ENCODE peak calls at places on chromosomes 4 and X, in eight cellular contexts. O, T, W, Y, Q, I, Z and N are unnamed samples.

GRCh38 chr4:177016541-177017141 is 223.9 kb upstream of the VEGFC start:
- DNase-seq in O (peak; percentile 73), W (no peak), Y (no peak), T (no peak), Q (peak; percentile 14), Z (no peak), I (no peak), N (no peak)

GRCh38 chr4:142809559-142809958 is 36.5 kb downstream of the INPP4B start:
- DNase-seq in Q (no peak), I (no peak), T (no peak), O (no peak), W (no peak), Y (no peak), Z (no peak), N (no peak)

GRCh38 chrX:39018526-39018925 is 217.3 kb downstream of the MID1IP1 start:
- DNase-seq in O (no peak), W (no peak), Y (no peak), Q (no peak), T (no peak), I (no peak), Z (no peak), N (no peak)

GRCh38 chr4:8906991-8907595 is 35.5 kb upstream of the HMX1 start:
- DNase-seq in T (peak; percentile 5), W (no peak), I (no peak), Z (no peak), O (no peak), Y (no peak), Q (no peak), N (no peak)

GRCh38 chr4:40261246-40262078 is 64.6 kb downstream of the RHOH start:
- DNase-seq in T (no peak), O (no peak), I (no peak), Q (no peak), W (no peak), Y (no peak), Z (no peak), N (no peak)

GRCh38 chr4:133775881-133776280 is 425.7 kb downstream of the PABPC4L start:
- DNase-seq in Z (no peak), Y (no peak), T (no peak), I (no peak), O (peak; percentile 74), Q (peak; percentile 54), W (no peak), N (peak; percentile 5)

GRCh38 chrX:132023117-132023895 is at the start of gene STK26:
- DNase-seq in W (peak; percentile 61), T (peak; percentile 79), I (peak; percentile 50), Q (peak; percentile 84), Z (peak; percentile 80), Y (peak; percentile 89), O (peak; percentile 53), N (peak; percentile 4)

GRCh38 chr4:71120831-71121524 is 127.5 kb downstream of the DCK start:
- DNase-seq in W (no peak), I (no peak), O (no peak), Q (no peak), T (no peak), Y (no peak), Z (no peak), N (no peak)

GRCh38 chrX:154458116-154458953 is at the start of gene PLXNA3:
- DNase-seq in W (no peak), Y (peak; percentile 65), Q (peak; percentile 46), O (peak; percentile 30), I (no peak), Z (peak; percentile 74), T (no peak), N (no peak)

GRCh38 chr4:140046037-140046436 is 107.9 kb downstream of the MAML3 start:
- DNase-seq in Q (no peak), W (no peak), O (no peak), Y (no peak), T (no peak), I (peak; percentile 30), Z (no peak), N (no peak)

GRCh38 chr4:6250235-6250983 is 19.2 kb upstream of the WFS1 start:
- DNase-seq in T (no peak), W (no peak), I (peak; percentile 74), O (peak; percentile 32), Q (peak; percentile 85), Z (peak; percentile 84), Y (peak; percentile 77), N (no peak)

GRCh38 chrX:80765226-80765625 is 44.5 kb downstream of the BRWD3 start:
- DNase-seq in W (no peak), Z (no peak), I (no peak), T (no peak), Q (peak; percentile 83), Y (no peak), O (peak; percentile 83), N (peak; percentile 54)

GRCh38 chr4:90113881-90114457 is 13.2 kb upstream of the CCSER1 start:
- DNase-seq in O (peak; percentile 2), Z (no peak), T (no peak), Q (peak; percentile 72), Y (no peak), I (no peak), W (no peak), N (no peak)

GRCh38 chr4:29128810-29129209 is 1591.4 kb upstream of the PCDH7 start:
- DNase-seq in I (no peak), Y (no peak), Q (no peak), W (no peak), O (no peak), T (no peak), Z (no peak), N (no peak)

GRCh38 chr4:29131304-29131703 is 1588.9 kb upstream of the PCDH7 start:
- DNase-seq in O (no peak), Y (peak; percentile 3), Z (no peak), I (no peak), Q (peak; percentile 6), W (no peak), T (no peak), N (no peak)
- H3K4me3 ChIP-seq in O (no peak overlapping the region), Y (no peak overlapping the region), Z (no peak overlapping the region), I (no peak overlapping the region), Q (no peak overlapping the region), W (no peak overlapping the region), T (no peak overlapping the region), N (no peak overlapping the region)

GRCh38 chr4:129926936-129927335 is 831.0 kb downstream of the C4orf33 start:
- DNase-seq in Q (peak; percentile 5), O (no peak), Y (no peak), Z (peak; percentile 18), T (no peak), W (no peak), I (peak; percentile 7), N (no peak)
- TF ChIP-seq CTCF in Q (peak; percentile 39), O (no peak), Y (no peak), Z (peak; percentile 42), T (no peak), W (no peak), I (no peak), N (peak; percentile 17)

DNA sequence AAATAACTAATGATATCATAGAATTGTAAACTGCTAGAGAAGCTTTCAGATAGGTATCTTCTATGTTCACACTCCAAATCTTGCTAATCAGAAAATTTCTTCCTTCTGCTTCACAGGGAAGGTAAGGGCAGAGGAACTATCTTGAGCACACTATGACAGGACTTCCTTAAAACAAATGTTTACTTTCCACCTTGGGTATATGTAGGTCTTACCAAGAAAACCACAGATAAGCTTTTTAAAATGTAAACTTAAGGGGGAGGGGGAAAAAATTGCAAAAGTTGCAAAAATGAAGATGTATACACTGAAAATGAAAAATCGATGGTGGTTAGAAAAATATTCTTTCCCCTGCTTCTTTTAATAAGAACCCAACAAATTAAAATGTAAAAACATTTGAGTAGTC is 30.9 kb downstream of the YTHDC1 start:
- DNase-seq in W (no peak), I (no peak), Z (no peak), Q (no peak), Y (no peak), O (no peak), T (no peak), N (no peak)
- H3K36me3 ChIP-seq in W (peaks cover 77% of the 10 kb centered on the region), I (peaks cover 12% of the 10 kb centered on the region), Z (peaks cover 4% of the 10 kb centered on the region), Q (peaks cover 79% of the 10 kb centered on the region), Y (peaks cover 90% of the 10 kb centered on the region), O (peaks cover 7% of the 10 kb centered on the region), T (no peaks in the 10 kb centered on the region), N (no peaks in the 10 kb centered on the region)

GRCh38 chr4:86586160-86586572 is 7.9 kb upstream of the PTPN13 start:
- DNase-seq in I (no peak), Y (no peak), T (no peak), W (no peak), Q (peak; percentile 74), Z (no peak), O (no peak), N (no peak)
- H3K4me3 ChIP-seq in I (no peak overlapping the region), Y (no peak overlapping the region), T (no peak overlapping the region), W (no peak overlapping the region), Q (no peak overlapping the region), Z (no peak overlapping the region), O (no peak overlapping the region), N (no peak overlapping the region)

DNA sequence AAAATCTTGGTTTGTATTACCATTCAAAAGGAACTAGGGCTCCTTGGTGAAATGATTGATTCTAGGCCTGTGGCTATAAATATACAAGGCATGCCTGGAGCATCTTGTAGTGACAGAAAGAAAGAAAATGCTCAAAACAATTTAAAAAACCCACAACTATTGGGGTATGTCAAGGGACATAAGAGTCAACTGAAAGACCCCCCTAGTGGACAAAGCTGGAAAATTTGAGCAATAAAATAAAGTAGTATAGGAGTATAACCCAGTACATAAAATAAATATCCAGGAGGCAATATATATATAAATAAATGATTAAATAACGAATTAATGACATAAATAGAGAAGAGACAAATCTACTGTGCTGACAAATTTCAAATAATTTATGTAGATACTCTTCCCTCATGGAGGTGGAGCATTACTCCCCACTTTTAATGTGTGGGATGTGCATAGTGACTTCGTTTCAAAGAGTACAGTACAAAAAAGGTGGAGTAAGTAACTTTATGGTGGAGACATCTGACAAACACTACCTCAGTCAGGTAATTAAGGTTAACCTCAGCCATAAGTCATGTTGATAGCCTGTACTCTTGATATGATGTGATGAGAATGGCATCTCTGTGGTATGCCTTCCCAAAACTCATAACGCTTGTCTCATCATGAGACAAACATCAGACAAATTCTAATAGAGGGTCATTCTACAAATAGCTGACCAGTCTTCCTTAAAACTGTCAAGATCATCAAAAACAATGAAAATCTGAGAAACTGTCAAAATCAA is 185.0 kb upstream of the GLRA2 start:
- DNase-seq in Z (no peak), I (no peak), Y (no peak), O (no peak), W (no peak), T (no peak), Q (no peak), N (no peak)
- TF ChIP-seq CTCF in Z (no peak), I (no peak), Y (no peak), O (no peak), W (no peak), T (no peak), Q (peak; percentile 33), N (no peak)

GRCh38 chr4:118814054-118814453 is 21.9 kb downstream of the SEC24D start:
- DNase-seq in O (no peak), Z (no peak), W (no peak), Y (no peak), I (no peak), T (no peak), Q (no peak), N (no peak)
- H3K36me3 ChIP-seq in O (peaks cover 38% of the 10 kb centered on the region), Z (peaks cover 2% of the 10 kb centered on the region), W (peaks cover 56% of the 10 kb centered on the region), Y (peaks cover 49% of the 10 kb centered on the region), I (peaks cover 44% of the 10 kb centered on the region), T (no peaks in the 10 kb centered on the region), Q (peaks cover 29% of the 10 kb centered on the region), N (no peaks in the 10 kb centered on the region)

GRCh38 chr4:186137193-186137792 is 32.8 kb downstream of the FAM149A start:
- DNase-seq in Z (peak; percentile 30), Y (peak; percentile 33), Q (peak; percentile 45), T (no peak), I (peak; percentile 15), O (peak; percentile 14), W (no peak), N (no peak)
- H3K4me3 ChIP-seq in Z (no peak overlapping the region), Y (no peak overlapping the region), Q (peak overlapping the region; percentile 41), T (peak overlapping the region; percentile 6), I (no peak overlapping the region), O (no peak overlapping the region), W (no peak overlapping the region), N (no peak overlapping the region)